ENCODE peak calls at places on chromosomes 1 and 21, in nine cellular contexts. N, H, Y, U, P, D, K, J and I are unnamed samples. For H3K9me3, the result is how much of the 10 kb centered on the place peaks cover.

GRCh38 chr1:224786533-224787249 is 142.8 kb upstream of the DNAH14 start:
- DNase-seq in H (no peak), U (no peak), D (no peak), Y (no peak), J (no peak), K (no peak), N (no peak), P (no peak), I (no peak)

GRCh38 chr1:64983110-64983509 is 16.8 kb upstream of the JAK1 start:
- DNase-seq in N (no peak), J (no peak), D (no peak), Y (peak), K (no peak), H (no peak), U (peak), P (peak), I (no peak)

GRCh38 chr1:65264197-65264929 is 45.0 kb upstream of the DNAJC6 start:
- DNase-seq in H (no peak), P (no peak), J (no peak), Y (no peak), U (peak), D (no peak), K (peak), N (no peak), I (no peak)

GRCh38 chr1:20640183-20640597 is 6.9 kb downstream of the PINK1 start:
- DNase-seq in P (no peak), N (peak), K (no peak), H (peak), U (peak), Y (peak), D (no peak), J (peak), I (peak)

GRCh38 chr21:28294046-28294445 is 698.6 kb downstream of the LTN1 start:
- DNase-seq in N (no peak), D (no peak), J (no peak), P (no peak), Y (no peak), U (no peak), K (no peak), H (no peak), I (no peak)

GRCh38 chr21:34570315-34570714 is 44.6 kb downstream of the RCAN1 start:
- DNase-seq in J (no peak), N (no peak), D (no peak), P (no peak), K (no peak), Y (no peak), H (no peak), U (no peak), I (no peak)

GRCh38 chr1:110454328-110454727 is 3.4 kb downstream of the PROK1 start:
- DNase-seq in U (no peak), K (no peak), J (no peak), D (no peak), N (no peak), Y (no peak), P (no peak), H (no peak), I (no peak)

GRCh38 chr1:34776911-34777310 is 4.1 kb upstream of the GJB3 start:
- DNase-seq in H (no peak), N (no peak), Y (no peak), P (no peak), U (no peak), J (no peak), K (no peak), D (no peak), I (no peak)

GRCh38 chr1:32893198-32894018 is 7.1 kb downstream of the HPCA start:
- DNase-seq in Y (peak), D (peak), J (peak), N (peak), U (peak), P (no peak), H (peak), K (peak), I (peak)

GRCh38 chr1:24771574-24771973 is 26.3 kb downstream of the CLIC4 start:
- DNase-seq in H (no peak), K (no peak), N (no peak), Y (no peak), J (no peak), P (no peak), U (no peak), D (no peak), I (no peak)

GRCh38 chr1:108691128-108691885 is 803 bp upstream of the PRPF38B start:
- DNase-seq in N (no peak), U (no peak), K (no peak), P (no peak), H (no peak), Y (no peak), J (no peak), D (no peak), I (no peak)

GRCh38 chr1:112695276-112695675 is 11.7 kb downstream of the RHOC start:
- DNase-seq in U (no peak), H (no peak), P (no peak), N (no peak), D (peak), J (no peak), K (no peak), Y (no peak), I (no peak)

GRCh38 chr1:9732123-9732971 is 80.8 kb downstream of the PIK3CD start:
- DNase-seq in N (no peak), K (no peak), J (no peak), D (no peak), Y (no peak), U (no peak), P (no peak), H (no peak), I (no peak)

GRCh38 chr1:163168053-163168452 is 34.7 kb downstream of the RGS5 start:
- DNase-seq in J (no peak), U (peak), K (no peak), H (no peak), P (no peak), N (no peak), Y (no peak), D (no peak), I (no peak)

GRCh38 chr1:246695136-246695535 is 29.1 kb upstream of the SCCPDH start:
- DNase-seq in N (no peak), H (no peak), D (no peak), Y (no peak), J (no peak), P (no peak), K (no peak), U (peak), I (no peak)

GRCh38 chr1:150154143-150154542 is 4.4 kb downstream of the PLEKHO1 start:
- DNase-seq in H (no peak), K (no peak), P (no peak), U (no peak), D (no peak), J (peak), N (no peak), Y (no peak), I (no peak)

GRCh38 chr1:45490121-45490622 is 791 bp downstream of the TESK2 start:
- DNase-seq in U (no peak), P (no peak), K (no peak), H (no peak), N (no peak), Y (no peak), J (no peak), D (peak), I (no peak)

GRCh38 chr21:45129231-45129923 is 55.0 kb downstream of the ADARB1 start:
- DNase-seq in Y (no peak), N (no peak), P (no peak), U (peak), H (no peak), J (no peak), D (peak), K (peak), I (no peak)

GRCh38 chr1:27868932-27869718 is 3.2 kb upstream of the THEMIS2 start:
- DNase-seq in N (peak), P (peak), D (peak), U (no peak), K (peak), H (no peak), J (no peak), Y (no peak), I (no peak)

GRCh38 chr1:155158991-155159390 is 14.1 kb downstream of the KRTCAP2 start:
- DNase-seq in Y (no peak), P (peak), D (no peak), J (no peak), N (no peak), H (no peak), U (no peak), K (no peak), I (no peak)

GRCh38 chr1:20380616-20381035 is 90.0 kb downstream of the VWA5B1 start:
- DNase-seq in U (peak), H (no peak), N (no peak), Y (no peak), J (no peak), P (no peak), D (no peak), K (no peak), I (no peak)

GRCh38 chr1:87959236-87959635 is 630.6 kb downstream of the LMO4 start:
- DNase-seq in H (no peak), N (no peak), D (no peak), K (no peak), J (no peak), Y (no peak), U (no peak), P (no peak), I (no peak)

GRCh38 chr1:172443666-172444453 is at the start of gene PIGC:
- DNase-seq in P (peak), Y (peak), N (peak), U (peak), K (peak), J (peak), H (peak), D (peak), I (peak)

GRCh38 chr21:42403611-42404231 is at the start of gene UBASH3A:
- DNase-seq in D (peak), N (peak), H (no peak), Y (no peak), U (no peak), P (no peak), J (no peak), K (no peak), I (no peak)
- H3K4me3 ChIP-seq in D (peak), N (no peak), H (no peak), Y (no peak), U (no peak), P (no peak), J (no peak), K (no peak), I (no peak)

DNA sequence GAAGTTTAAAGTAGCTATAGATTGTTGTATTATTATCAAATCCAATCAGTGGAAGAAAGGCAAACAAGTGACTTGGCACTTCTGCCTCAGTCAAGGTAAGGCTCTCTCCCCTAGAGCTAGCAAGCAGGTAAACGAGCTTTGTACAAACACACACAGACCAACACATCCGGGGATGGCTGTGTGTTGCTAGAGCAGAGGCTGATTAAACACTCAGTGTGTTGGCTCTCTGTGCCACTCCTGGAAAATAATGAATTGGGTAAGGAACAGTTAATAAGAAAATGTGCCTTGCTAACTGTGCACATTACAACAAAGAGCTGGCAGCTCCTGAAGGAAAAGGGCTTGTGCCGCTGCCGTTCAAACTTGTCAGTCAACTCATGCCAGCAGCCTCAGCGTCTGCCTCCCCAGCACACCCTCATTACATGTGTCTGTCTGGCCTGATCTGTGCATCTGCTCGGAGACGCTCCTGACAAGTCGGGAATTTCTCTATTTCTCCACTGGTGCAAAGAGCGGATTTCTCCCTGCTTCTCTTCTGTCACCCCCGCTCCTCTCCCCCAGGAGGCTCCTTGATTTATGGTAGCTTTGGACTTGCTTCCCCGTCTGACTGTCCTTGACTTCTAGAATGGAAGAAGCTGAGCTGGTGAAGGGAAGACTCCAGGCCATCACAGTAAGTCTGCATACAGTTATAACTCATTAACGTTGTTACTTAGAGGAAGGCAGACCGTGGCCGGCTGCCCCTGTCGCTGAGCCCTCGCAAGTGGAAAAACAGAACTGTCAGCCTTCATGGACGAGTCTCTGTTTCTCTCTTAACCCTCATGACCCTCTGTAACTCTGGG is at the start of gene PALMD:
- DNase-seq in J (peak), P (peak), K (peak), N (peak), H (peak), D (no peak), U (peak), Y (peak), I (peak)
- TF ChIP-seq POLR2A in J (no peak), P (no peak), K (no peak), N (no peak), H (no peak), D (no peak), U (no peak), Y (peak), I (peak)

DNA sequence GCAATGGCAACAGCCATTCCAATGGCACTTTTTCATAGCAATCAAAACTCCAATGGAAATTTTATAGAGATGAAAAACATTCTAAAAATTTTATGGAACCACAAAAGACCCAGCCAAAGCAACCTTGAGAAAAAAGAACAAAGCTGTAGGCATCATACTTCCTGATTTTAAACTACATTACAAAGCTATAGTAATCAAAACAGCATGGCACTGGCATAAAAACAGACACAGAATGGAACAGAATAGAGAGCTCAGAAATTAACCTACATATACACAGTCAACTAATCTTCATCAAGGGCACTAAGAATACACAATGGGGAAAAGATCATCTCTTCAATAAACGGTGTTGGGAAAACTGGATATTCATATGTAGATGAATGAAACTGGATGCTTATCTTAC is 401.5 kb downstream of the NPHP4 start:
- DNase-seq in N (no peak), P (no peak), J (no peak), Y (no peak), H (no peak), D (no peak), K (no peak), U (no peak), I (no peak)
- H3K9me3 ChIP-seq in N (under half), P (under half), J (under half), Y (under half), H (under half), D (under half), K (under half), U (under half), I (under half)

GRCh38 chr1:207883660-207884245 is 27.2 kb downstream of the CD34 start:
- DNase-seq in P (no peak), D (no peak), Y (no peak), U (no peak), H (peak), J (no peak), N (no peak), K (no peak), I (no peak)

GRCh38 chr1:207882692-207883091 is 28.2 kb downstream of the CD34 start:
- DNase-seq in J (no peak), Y (no peak), P (no peak), D (no peak), U (no peak), H (peak), K (no peak), N (no peak), I (no peak)

GRCh38 chr1:207885129-207886032 is 25.5 kb downstream of the CD34 start:
- DNase-seq in K (peak), U (peak), Y (peak), H (peak), J (peak), P (peak), D (peak), N (peak), I (peak)

GRCh38 chr1:207883104-207883651 is 27.7 kb downstream of the CD34 start:
- DNase-seq in D (no peak), Y (no peak), J (no peak), K (no peak), U (no peak), N (no peak), P (no peak), H (peak), I (no peak)

GRCh38 chr1:207884276-207885029 is 26.5 kb downstream of the CD34 start:
- DNase-seq in U (peak), H (peak), D (no peak), Y (no peak), K (no peak), N (no peak), P (no peak), J (no peak), I (no peak)
- H3K4me3 ChIP-seq in U (no peak), H (no peak), D (no peak), Y (no peak), K (no peak), N (no peak), P (no peak), J (no peak), I (no peak)

GRCh38 chr1:203308205-203309114 is 3.1 kb downstream of the BTG2 start:
- DNase-seq in J (no peak), Y (peak), N (peak), D (no peak), U (peak), P (no peak), K (no peak), H (no peak), I (no peak)
- TF ChIP-seq POLR2A in J (no peak), Y (peak), N (peak), D (no peak), U (no peak), P (no peak), K (no peak), H (no peak), I (no peak)

DNA sequence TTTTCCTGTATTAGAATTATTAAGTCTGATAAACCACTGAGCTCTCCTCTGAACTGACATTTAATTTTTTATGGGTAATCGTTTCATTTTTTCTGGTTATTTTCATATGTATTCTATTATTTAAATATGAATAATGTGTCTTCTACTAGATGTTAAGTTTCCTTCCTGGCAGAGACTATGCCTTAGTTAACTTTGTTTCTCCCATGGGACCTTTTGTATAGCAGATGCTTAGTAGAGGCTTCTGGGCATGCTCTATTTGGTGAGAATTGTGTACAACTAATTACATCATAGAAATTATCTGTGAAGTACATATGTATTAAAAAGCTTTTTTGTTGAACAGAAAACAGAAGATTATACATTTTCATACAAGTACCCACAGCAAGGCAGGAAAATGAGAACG is 23.4 kb downstream of the CTBS start:
- DNase-seq in P (no peak), N (no peak), J (no peak), Y (no peak), D (no peak), H (no peak), U (no peak), K (no peak), I (no peak)
- H3K9me3 ChIP-seq in P (under half), N (under half), J (under half), Y (under half), D (under half), H (under half), U (under half), K (under half), I (under half)

DNA sequence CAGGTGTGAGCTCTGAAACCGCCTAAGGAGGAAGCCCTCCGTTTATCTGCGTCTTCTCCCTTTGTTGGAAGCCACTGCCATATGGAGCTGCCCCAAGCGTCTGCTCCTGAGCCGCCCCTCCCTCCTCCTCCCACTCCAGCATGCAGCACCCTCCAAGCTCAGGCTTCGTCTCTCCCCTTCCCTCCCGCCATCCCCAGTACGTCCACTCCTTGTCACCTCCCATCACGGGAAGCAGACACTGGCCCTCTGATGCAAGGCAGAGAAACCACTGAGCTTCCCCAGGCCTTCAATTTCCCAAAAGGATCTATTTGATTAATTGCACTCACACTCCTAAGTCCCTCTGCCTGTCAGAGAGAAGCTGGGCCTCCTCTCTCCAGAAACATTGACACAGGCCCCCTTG is 52.5 kb downstream of the NFASC start:
- DNase-seq in P (no peak), U (no peak), Y (no peak), D (no peak), H (no peak), J (no peak), N (no peak), K (no peak), I (no peak)
- H3K4me3 ChIP-seq in P (no peak), U (no peak), Y (no peak), D (no peak), H (no peak), J (no peak), N (no peak), K (no peak), I (no peak)